ENCODE peak calls at places on chromosome 15, in eight cellular contexts. A, Z, J, T, H, F, S and C are unnamed samples.

GRCh38 chr15:43104426-43104825 is 1.4 kb downstream of the UBR1 start:
- DNase-seq in A (no peak), Z (no peak), J (no peak), T (no peak), H (no peak), F (no peak), S (no peak), C (no peak)

GRCh38 chr15:55357774-55358173 is 38.8 kb downstream of the PIGB start:
- DNase-seq in A (no peak), Z (no peak), J (no peak), T (no peak), H (no peak), F (no peak), S (peak; percentile 64), C (no peak)

GRCh38 chr15:100783296-100783695 is 96.3 kb upstream of the ALDH1A3 start:
- DNase-seq in A (no peak), Z (peak; percentile 21), J (no peak), T (no peak), H (no peak), F (peak; percentile 8), S (no peak), C (no peak)

GRCh38 chr15:71278989-71279756 is 163.9 kb downstream of the THSD4 start:
- DNase-seq in A (peak; percentile 84), Z (no peak), J (peak; percentile 78), T (no peak), H (no peak), F (peak; percentile 86), S (peak; percentile 93), C (peak; percentile 79)

GRCh38 chr15:70956196-70956595 is 63.6 kb downstream of the LRRC49 start:
- DNase-seq in A (no peak), Z (no peak), J (no peak), T (no peak), H (no peak), F (no peak), S (no peak), C (no peak)

GRCh38 chr15:101104186-101104585 is 147.7 kb downstream of the CHSY1 start:
- DNase-seq in A (no peak), Z (no peak), J (no peak), T (no peak), H (no peak), F (no peak), S (no peak), C (no peak)

GRCh38 chr15:60407406-60407805 is 9.6 kb upstream of the ANXA2 start:
- DNase-seq in A (no peak), Z (no peak), J (peak; percentile 98), T (no peak), H (no peak), F (no peak), S (peak; percentile 32), C (no peak)

GRCh38 chr15:100694381-100695012 is 92.1 kb downstream of the ASB7 start:
- DNase-seq in A (peak; percentile 58), Z (no peak), J (no peak), T (peak; percentile 52), H (no peak), F (peak; percentile 61), S (peak; percentile 61), C (peak; percentile 67)

GRCh38 chr15:64213646-64214045 is 50.8 kb upstream of the PPIB start:
- DNase-seq in A (no peak), Z (no peak), J (no peak), T (no peak), H (no peak), F (no peak), S (no peak), C (no peak)

GRCh38 chr15:40055576-40056293 is 16.8 kb upstream of the SRP14 start:
- DNase-seq in A (peak; percentile 52), Z (no peak), J (no peak), T (no peak), H (no peak), F (peak; percentile 87), S (no peak), C (no peak)

GRCh38 chr15:66405007-66405406 is 18.3 kb downstream of the MAP2K1 start:
- DNase-seq in A (no peak), Z (no peak), J (no peak), T (no peak), H (no peak), F (no peak), S (no peak), C (no peak)

GRCh38 chr15:55799287-55800212 is 56.6 kb upstream of the PRTG start:
- DNase-seq in A (peak; percentile 81), Z (no peak), J (peak; percentile 59), T (no peak), H (no peak), F (no peak), S (peak; percentile 69), C (no peak)

GRCh38 chr15:25701716-25702465 is 161.2 kb downstream of the ATP10A start:
- DNase-seq in A (no peak), Z (no peak), J (no peak), T (no peak), H (no peak), F (peak; percentile 40), S (no peak), C (no peak)

GRCh38 chr15:71296032-71296686 is 180.9 kb downstream of the THSD4 start:
- DNase-seq in A (no peak), Z (no peak), J (peak; percentile 59), T (no peak), H (no peak), F (no peak), S (peak; percentile 75), C (no peak)

GRCh38 chr15:88042047-88042446 is 214.5 kb downstream of the NTRK3 start:
- DNase-seq in A (no peak), Z (no peak), J (no peak), T (no peak), H (no peak), F (no peak), S (no peak), C (no peak)

GRCh38 chr15:33581032-33581431 is 270.3 kb downstream of the RYR3 start:
- DNase-seq in A (peak; percentile 83), Z (no peak), J (no peak), T (peak; percentile 63), H (no peak), F (no peak), S (no peak), C (no peak)

GRCh38 chr15:64600794-64601193 is 140.4 kb downstream of the ZNF609 start:
- DNase-seq in A (no peak), Z (no peak), J (no peak), T (no peak), H (no peak), F (no peak), S (no peak), C (no peak)

GRCh38 chr15:80890341-80890972 is 99.2 kb downstream of the MESD start:
- DNase-seq in A (no peak), Z (no peak), J (no peak), T (no peak), H (no peak), F (no peak), S (no peak), C (no peak)

GRCh38 chr15:27686376-27686775 is 412.7 kb downstream of the OCA2 start:
- DNase-seq in A (no peak), Z (no peak), J (no peak), T (no peak), H (no peak), F (no peak), S (no peak), C (no peak)

GRCh38 chr15:85708402-85708932 is 86.3 kb downstream of the KLHL25 start:
- DNase-seq in A (no peak), Z (no peak), J (no peak), T (no peak), H (no peak), F (no peak), S (peak; percentile 13), C (no peak)

GRCh38 chr15:85704720-85705119 is 90.0 kb downstream of the KLHL25 start:
- DNase-seq in A (no peak), Z (no peak), J (no peak), T (no peak), H (no peak), F (no peak), S (no peak), C (peak; percentile 76)

GRCh38 chr15:85707519-85708338 is 87.0 kb downstream of the KLHL25 start:
- DNase-seq in A (no peak), Z (no peak), J (no peak), T (no peak), H (no peak), F (no peak), S (peak; percentile 88), C (no peak)

GRCh38 chr15:85709250-85709649 is 85.5 kb downstream of the KLHL25 start:
- DNase-seq in A (no peak), Z (no peak), J (no peak), T (no peak), H (no peak), F (no peak), S (no peak), C (no peak)

GRCh38 chr15:85706779-85707518 is 87.8 kb downstream of the KLHL25 start:
- DNase-seq in A (no peak), Z (no peak), J (no peak), T (peak; percentile 54), H (no peak), F (no peak), S (peak; percentile 70), C (peak; percentile 49)
- TF ChIP-seq POLR2A in A (no peak), Z (no peak), J (no peak), T (no peak), H (no peak), F (no peak), S (no peak), C (no peak)

GRCh38 chr15:28954466-28955159 is 68.8 kb downstream of the APBA2 start:
- DNase-seq in A (peak; percentile 35), Z (no peak), J (no peak), T (no peak), H (no peak), F (peak; percentile 32), S (no peak), C (no peak)
- H3K4me3 ChIP-seq in A (no peak overlapping the region), Z (no peak overlapping the region), J (no peak overlapping the region), T (no peak overlapping the region), H (no peak overlapping the region), F (no peak overlapping the region), S (no peak overlapping the region), C (no peak overlapping the region)

GRCh38 chr15:74614744-74615312 is 808 bp upstream of the CLK3 start:
- DNase-seq in A (peak; percentile 89), Z (peak; percentile 92), J (no peak), T (peak; percentile 87), H (peak; percentile 93), F (peak; percentile 94), S (no peak), C (no peak)
- TF ChIP-seq POLR2A in A (peak; percentile 32), Z (no peak), J (peak; percentile 9), T (no peak), H (no peak), F (no peak), S (no peak), C (peak; percentile 42)

DNA sequence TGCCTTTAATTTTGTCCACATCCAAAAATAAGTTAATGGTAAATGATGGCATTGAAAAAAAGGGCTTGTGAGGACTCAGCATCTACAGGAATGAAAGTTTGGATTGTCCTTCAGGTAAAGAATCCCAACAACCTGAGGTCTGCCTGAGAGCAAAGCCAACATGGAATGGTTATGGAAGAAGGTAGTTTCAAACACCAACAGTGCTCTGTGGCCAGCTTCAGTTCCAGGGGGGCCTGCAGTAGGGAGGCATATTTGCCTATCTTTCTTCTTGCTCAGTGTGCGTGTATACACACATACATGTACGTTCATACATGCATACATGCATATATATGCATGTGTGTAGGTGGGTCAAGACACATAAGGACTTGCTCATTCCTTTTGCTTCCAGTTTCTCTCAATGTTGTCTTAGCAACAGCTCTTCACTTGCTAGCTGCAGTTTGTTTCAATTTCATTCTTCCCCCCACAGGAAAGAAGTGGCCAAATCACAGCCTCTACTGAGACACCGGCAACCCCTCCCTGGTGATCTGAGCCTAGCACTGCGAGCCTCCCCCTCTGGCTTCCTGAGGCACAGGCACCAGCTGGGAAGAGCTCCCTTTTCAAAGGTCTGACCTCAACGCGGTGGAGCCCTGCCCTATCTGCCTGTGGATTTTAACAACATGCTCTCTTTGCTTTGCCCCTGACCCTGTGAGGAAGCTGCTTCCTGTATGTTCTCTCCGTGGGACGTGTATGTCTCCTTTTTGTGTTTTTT is 146.2 kb downstream of the KLF13 start:
- DNase-seq in A (peak; percentile 72), Z (peak; percentile 72), J (no peak), T (no peak), H (peak; percentile 65), F (no peak), S (peak; percentile 10), C (no peak)
- H3K4me3 ChIP-seq in A (peak overlapping the region; percentile 1), Z (no peak overlapping the region), J (no peak overlapping the region), T (no peak overlapping the region), H (no peak overlapping the region), F (no peak overlapping the region), S (no peak overlapping the region), C (no peak overlapping the region)